ENCODE peak calls at places on chromosomes 1 and 21, in six cellular contexts. V is Peyer's patch, F is RWPE1, L is transverse colon, R is cardiac muscle cell, J is endothelial cell. K is an unnamed sample.

GRCh38 chr1:225684741-225685140 is 31.8 kb upstream of the ENAH start:
- DNase-seq in V (no peak), F (no peak), L (no peak), R (no peak), J (no peak), K (no peak)

GRCh38 chr1:244653439-244654283 is 735 bp downstream of the DESI2 start:
- DNase-seq in V (no peak), F (peak), L (peak), R (peak), J (peak), K (peak)

GRCh38 chr1:204641936-204642335 is 43.6 kb downstream of the LRRN2 start:
- DNase-seq in V (no peak), F (no peak), L (no peak), R (no peak), J (no peak), K (no peak)

GRCh38 chr1:13828454-13829151 is 128.6 kb downstream of the PRDM2 start:
- DNase-seq in V (peak), F (peak), L (peak), R (peak), J (peak), K (peak)

GRCh38 chr1:112304151-112304550 is 91.9 kb upstream of the CTTNBP2NL start:
- DNase-seq in V (no peak), F (no peak), L (no peak), R (no peak), J (no peak), K (no peak)

GRCh38 chr1:201551877-201552731 is 13.2 kb downstream of the NAV1 start:
- DNase-seq in V (no peak), F (no peak), L (no peak), R (peak), J (no peak), K (no peak)

GRCh38 chr1:59329412-59330053 is 32.6 kb downstream of the FGGY start:
- DNase-seq in V (no peak), F (peak), L (no peak), R (no peak), J (no peak), K (no peak)

GRCh38 chr21:30434033-30434631 is 4.1 kb downstream of the KRTAP13-4 start:
- DNase-seq in V (no peak), F (peak), L (peak), R (peak), J (peak), K (peak)

GRCh38 chr1:31849653-31850052 is 33.8 kb upstream of the SPOCD1 start:
- DNase-seq in V (no peak), F (no peak), L (no peak), R (no peak), J (no peak), K (no peak)

GRCh38 chr1:154407021-154407865 is 2.1 kb downstream of the IL6R start:
- DNase-seq in V (no peak), F (no peak), L (no peak), R (no peak), J (no peak), K (peak)

GRCh38 chr1:207925210-207925609 is 14.3 kb upstream of the CD34 start:
- DNase-seq in V (no peak), F (no peak), L (no peak), R (peak), J (no peak), K (peak)

GRCh38 chr1:82392513-82392912 is 591.8 kb downstream of the ADGRL2 start:
- DNase-seq in V (no peak), F (peak), L (no peak), R (peak), J (no peak), K (no peak)

GRCh38 chr1:14689996-14690614 is 91.6 kb downstream of the KAZN start:
- DNase-seq in V (no peak), F (no peak), L (no peak), R (no peak), J (no peak), K (no peak)

GRCh38 chr1:98102369-98103030 is 181.7 kb upstream of the DPYD start:
- DNase-seq in V (no peak), F (no peak), L (no peak), R (peak), J (no peak), K (no peak)

GRCh38 chr1:192904438-192904895 is 95.6 kb downstream of the RGS2 start:
- DNase-seq in V (no peak), F (peak), L (no peak), R (peak), J (no peak), K (peak)

GRCh38 chr1:178961868-178962267 is 63.8 kb upstream of the FAM20B start:
- DNase-seq in V (no peak), F (no peak), L (no peak), R (no peak), J (no peak), K (no peak)

GRCh38 chr21:46127239-46128105 is 27.9 kb downstream of the FTCD start:
- DNase-seq in V (peak), F (no peak), L (no peak), R (no peak), J (no peak), K (no peak)

GRCh38 chr1:3258431-3259003 is 189.5 kb downstream of the PRDM16 start:
- DNase-seq in V (no peak), F (no peak), L (no peak), R (peak), J (no peak), K (no peak)

GRCh38 chr1:70156529-70157120 is 48.8 kb downstream of the LRRC40 start:
- DNase-seq in V (no peak), F (peak), L (no peak), R (no peak), J (no peak), K (no peak)

GRCh38 chr1:4944911-4945310 is 290.5 kb downstream of the AJAP1 start:
- DNase-seq in V (no peak), F (no peak), L (no peak), R (no peak), J (no peak), K (no peak)

GRCh38 chr1:187383366-187383765 is 554.6 kb downstream of the PLA2G4A start:
- DNase-seq in V (no peak), F (no peak), L (no peak), R (peak), J (no peak), K (no peak)

GRCh38 chr1:29653034-29653810 is 416.9 kb downstream of the PTPRU start:
- DNase-seq in V (no peak), F (no peak), L (no peak), R (no peak), J (no peak), K (no peak)

GRCh38 chr1:195430826-195431225 is 1177.4 kb downstream of the KCNT2 start:
- DNase-seq in V (no peak), F (no peak), L (no peak), R (no peak), J (no peak), K (no peak)

GRCh38 chr1:43932786-43933385 is 715 bp upstream of the ARTN start:
- DNase-seq in V (no peak), F (peak), L (no peak), R (peak), J (no peak), K (no peak)

GRCh38 chr1:101567582-101568189 is 330.9 kb downstream of the S1PR1 start:
- DNase-seq in V (peak), F (peak), L (peak), R (peak), J (peak), K (peak)

GRCh38 chr21:45940091-45940490 is 41.5 kb upstream of the COL6A1 start:
- DNase-seq in V (peak), F (no peak), L (no peak), R (no peak), J (no peak), K (no peak)

GRCh38 chr1:67489643-67490042 is 59.4 kb upstream of the SERBP1 start:
- DNase-seq in V (no peak), F (peak), L (no peak), R (peak), J (no peak), K (no peak)

GRCh38 chr1:66335859-66336640 is 197.9 kb upstream of the SGIP1 start:
- DNase-seq in V (peak), F (no peak), L (peak), R (peak), J (peak), K (peak)

GRCh38 chr1:229694053-229694693 is 68.1 kb downstream of the URB2 start:
- DNase-seq in V (peak), F (no peak), L (peak), R (peak), J (peak), K (peak)

GRCh38 chr1:243294723-243295121 is 38.9 kb downstream of the SDCCAG8 start:
- DNase-seq in V (no peak), F (peak), L (no peak), R (peak), J (no peak), K (no peak)

GRCh38 chr21:44462834-44463200 is 7.5 kb downstream of the LRRC3 start:
- DNase-seq in V (no peak), F (no peak), L (no peak), R (no peak), J (no peak), K (no peak)

GRCh38 chr1:53362851-53363642 is 35.2 kb upstream of the LRP8 start:
- DNase-seq in V (peak), F (no peak), L (no peak), R (no peak), J (no peak), K (no peak)

GRCh38 chr1:112507896-112508241 is 896 bp upstream of the WNT2B start:
- DNase-seq in V (no peak), F (no peak), L (peak), R (no peak), J (no peak), K (no peak)

GRCh38 chr1:12083766-12084165 is 20.7 kb downstream of the TNFRSF8 start:
- DNase-seq in V (no peak), F (no peak), L (no peak), R (peak), J (no peak), K (no peak)

GRCh38 chr21:30555095-30555494 is 6.0 kb downstream of the KRTAP19-7 start:
- DNase-seq in V (no peak), F (no peak), L (no peak), R (no peak), J (no peak), K (no peak)

GRCh38 chr1:32291145-32291707 is 657 bp upstream of the HDAC1 start:
- DNase-seq in V (no peak), F (peak), L (no peak), R (peak), J (no peak), K (no peak)

GRCh38 chr1:42439940-42440339 is 15.9 kb downstream of the ZMYND12 start:
- DNase-seq in V (no peak), F (peak), L (no peak), R (peak), J (no peak), K (no peak)

GRCh38 chr1:10784998-10785854 is 11.2 kb downstream of the CASZ1 start:
- DNase-seq in V (no peak), F (no peak), L (no peak), R (no peak), J (no peak), K (no peak)

GRCh38 chr1:200982071-200982945 is 41.2 kb downstream of the KIF21B start:
- DNase-seq in V (no peak), F (no peak), L (no peak), R (peak), J (no peak), K (no peak)

GRCh38 chr1:169594391-169594790 is 8.1 kb upstream of the F5 start:
- DNase-seq in V (no peak), F (no peak), L (no peak), R (no peak), J (no peak), K (no peak)

GRCh38 chr1:18305182-18305795 is 175.4 kb upstream of the KLHDC7A start:
- DNase-seq in V (no peak), F (no peak), L (no peak), R (no peak), J (no peak), K (no peak)
- TF ChIP-seq CTCF in V (no peak), F (no peak), L (no peak), R (no peak), J (no peak), K (no peak)

GRCh38 chr1:223731076-223731770 is 18.9 kb downstream of the CAPN2 start:
- DNase-seq in V (no peak), F (no peak), L (peak), R (peak), J (no peak), K (peak)
- TF ChIP-seq CTCF in V (no peak), F (no peak), L (no peak), R (no peak), J (no peak), K (no peak)

DNA sequence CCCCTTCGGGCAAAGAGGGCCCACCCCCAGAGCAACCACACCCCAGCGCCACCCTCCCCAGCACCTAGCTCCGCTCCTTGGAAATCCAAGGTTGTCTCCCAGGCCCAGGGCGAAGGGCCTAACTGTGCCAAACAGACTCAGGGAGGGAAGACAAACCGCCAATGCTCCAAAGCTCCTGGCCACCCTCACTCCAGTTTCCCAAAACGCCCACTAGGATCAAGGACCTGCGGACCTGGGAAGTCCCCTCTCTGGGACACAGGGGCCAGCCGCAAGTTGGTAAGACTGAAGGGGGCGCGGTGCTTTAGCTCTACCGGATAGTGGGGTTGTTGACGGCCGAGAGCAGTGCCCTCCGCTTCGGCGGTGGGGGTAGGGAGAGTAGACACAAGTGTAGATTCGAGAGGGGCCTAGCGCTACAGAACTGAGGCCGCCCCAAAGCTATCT is 581 bp downstream of the IRF6 start:
- DNase-seq in V (peak), F (no peak), L (peak), R (no peak), J (peak), K (peak)
- TF ChIP-seq CTCF in V (no peak), F (no peak), L (no peak), R (no peak), J (peak), K (no peak)

DNA sequence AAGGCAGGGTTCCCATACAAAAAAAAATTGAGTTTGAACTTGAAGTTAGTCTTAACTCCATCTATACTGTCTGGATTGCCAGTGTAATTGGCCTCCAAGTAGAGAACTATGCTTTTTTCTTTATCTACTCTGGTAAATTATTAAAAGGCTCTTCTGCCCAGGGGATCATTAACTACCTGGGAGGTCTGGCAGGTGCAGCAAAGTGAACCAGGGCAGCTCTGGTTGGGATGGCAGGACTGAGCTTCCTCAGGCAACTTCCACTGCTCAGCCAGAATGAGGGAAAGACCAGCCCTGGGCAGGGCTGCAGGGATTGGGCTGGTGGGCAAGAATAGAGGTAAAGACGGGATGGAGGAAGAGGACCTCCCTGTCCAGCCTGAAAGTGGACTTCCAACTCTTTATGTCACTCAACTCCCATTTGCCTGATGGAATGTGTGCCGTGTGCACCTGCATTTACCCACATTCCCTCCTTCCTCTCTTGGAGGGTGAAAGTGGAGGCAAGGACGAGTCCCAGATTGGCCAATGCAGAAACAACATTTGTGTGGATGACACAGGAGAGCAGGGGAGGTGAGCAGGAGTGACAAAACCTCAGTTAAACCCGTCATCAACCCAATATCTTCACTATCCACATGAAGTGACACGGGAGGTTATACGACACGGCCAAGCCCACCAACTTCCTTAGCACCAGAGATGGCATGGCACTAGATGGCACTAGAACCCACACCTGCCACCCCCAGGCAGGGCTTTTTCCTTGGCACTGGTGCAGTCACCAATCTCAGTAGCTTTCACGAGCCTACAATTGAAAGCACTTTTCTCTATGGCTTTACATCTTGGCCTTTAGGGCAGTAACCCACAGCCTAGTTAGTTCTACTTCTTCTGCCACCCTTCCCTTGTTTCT is 25.2 kb downstream of the CCN1 start:
- DNase-seq in V (peak), F (no peak), L (no peak), R (no peak), J (no peak), K (peak)
- TF ChIP-seq CTCF in V (peak), F (no peak), L (no peak), R (no peak), J (no peak), K (peak)